ENCODE peak calls at places on chromosomes 13 and 19, in six cellular contexts. U, V, S, B, Q and D are unnamed samples.

GRCh38 chr13:113585828-113586355 is 1.3 kb downstream of the TFDP1 start:
- DNase-seq in U (no peak), V (no peak), S (no peak), B (no peak), Q (no peak), D (no peak)

GRCh38 chr19:558770-559439 is 13.5 kb upstream of the BSG start:
- DNase-seq in U (no peak), V (no peak), S (no peak), B (no peak), Q (no peak), D (no peak)

GRCh38 chr19:1855828-1856255 is 7.5 kb downstream of the KLF16 start:
- DNase-seq in U (no peak), V (no peak), S (no peak), B (no peak), Q (no peak), D (no peak)

GRCh38 chr19:6088677-6089063 is 21.6 kb downstream of the RFX2 start:
- DNase-seq in U (no peak), V (no peak), S (peak), B (no peak), Q (no peak), D (no peak)

GRCh38 chr19:7450243-7451223 is 38.3 kb downstream of the PEX11G start:
- DNase-seq in U (no peak), V (no peak), S (peak), B (no peak), Q (no peak), D (no peak)

GRCh38 chr13:76852991-76853390 is 33.2 kb downstream of the KCTD12 start:
- DNase-seq in U (no peak), V (no peak), S (peak), B (no peak), Q (no peak), D (no peak)

GRCh38 chr13:101399365-101399764 is 16.9 kb downstream of the NALCN start:
- DNase-seq in U (no peak), V (no peak), S (no peak), B (no peak), Q (no peak), D (no peak)

GRCh38 chr19:2728783-2729387 is 7.7 kb upstream of the DIRAS1 start:
- DNase-seq in U (no peak), V (peak), S (no peak), B (no peak), Q (no peak), D (no peak)

GRCh38 chr19:18269336-18269735 is 4.9 kb downstream of the IQCN start:
- DNase-seq in U (no peak), V (no peak), S (no peak), B (no peak), Q (no peak), D (no peak)

GRCh38 chr13:30429721-30430694 is 7.7 kb downstream of the UBE2L5 start:
- DNase-seq in U (no peak), V (no peak), S (peak), B (no peak), Q (no peak), D (no peak)

GRCh38 chr13:78022164-78022877 is 103.7 kb upstream of the EDNRB start:
- DNase-seq in U (peak), V (no peak), S (peak), B (no peak), Q (no peak), D (no peak)

GRCh38 chr19:5313307-5313706 is 27.3 kb downstream of the PTPRS start:
- DNase-seq in U (peak), V (peak), S (no peak), B (no peak), Q (no peak), D (no peak)

GRCh38 chr19:30093966-30094770 is 152.1 kb downstream of the URI1 start:
- DNase-seq in U (no peak), V (no peak), S (no peak), B (no peak), Q (no peak), D (no peak)

GRCh38 chr19:45567609-45568008 is 17.0 kb downstream of the OPA3 start:
- DNase-seq in U (no peak), V (no peak), S (no peak), B (no peak), Q (no peak), D (no peak)

GRCh38 chr19:45571457-45572220 is 13.0 kb downstream of the OPA3 start:
- DNase-seq in U (no peak), V (no peak), S (no peak), B (no peak), Q (no peak), D (no peak)

GRCh38 chr19:45568732-45569131 is 15.9 kb downstream of the OPA3 start:
- DNase-seq in U (no peak), V (no peak), S (peak), B (no peak), Q (no peak), D (no peak)

GRCh38 chr19:45574526-45574925 is 10.1 kb downstream of the OPA3 start:
- DNase-seq in U (no peak), V (no peak), S (no peak), B (no peak), Q (no peak), D (no peak)

GRCh38 chr19:45569619-45570421 is 14.8 kb downstream of the OPA3 start:
- DNase-seq in U (peak), V (peak), S (peak), B (peak), Q (peak), D (peak)
- TF ChIP-seq CTCF in U (peak), V (peak), S (peak), B (peak), Q (peak), D (peak)

DNA sequence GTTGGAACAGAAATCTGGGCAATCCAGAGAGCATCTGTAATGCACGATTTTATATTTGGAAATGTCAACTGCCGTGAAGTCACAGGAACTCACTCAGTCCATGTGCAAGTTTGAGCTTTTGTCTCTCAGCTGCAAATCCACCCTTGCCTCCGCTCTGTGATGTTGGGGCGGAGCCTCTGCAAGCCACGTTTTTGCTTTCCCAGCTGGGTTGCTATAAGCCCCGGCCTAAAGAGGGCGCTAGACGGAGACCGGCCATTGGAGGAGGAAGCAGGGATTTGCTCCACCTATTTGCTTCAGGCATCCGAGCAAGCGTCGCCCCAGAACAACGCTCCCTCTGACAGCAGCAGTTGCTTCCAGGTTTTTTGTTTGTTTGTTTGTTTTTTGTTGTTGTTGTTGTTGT is 56.2 kb downstream of the TRPM4 start:
- DNase-seq in U (no peak), V (no peak), S (no peak), B (no peak), Q (peak), D (no peak)
- TF ChIP-seq CTCF in U (no peak), V (peak), S (no peak), B (peak), Q (peak), D (no peak)

DNA sequence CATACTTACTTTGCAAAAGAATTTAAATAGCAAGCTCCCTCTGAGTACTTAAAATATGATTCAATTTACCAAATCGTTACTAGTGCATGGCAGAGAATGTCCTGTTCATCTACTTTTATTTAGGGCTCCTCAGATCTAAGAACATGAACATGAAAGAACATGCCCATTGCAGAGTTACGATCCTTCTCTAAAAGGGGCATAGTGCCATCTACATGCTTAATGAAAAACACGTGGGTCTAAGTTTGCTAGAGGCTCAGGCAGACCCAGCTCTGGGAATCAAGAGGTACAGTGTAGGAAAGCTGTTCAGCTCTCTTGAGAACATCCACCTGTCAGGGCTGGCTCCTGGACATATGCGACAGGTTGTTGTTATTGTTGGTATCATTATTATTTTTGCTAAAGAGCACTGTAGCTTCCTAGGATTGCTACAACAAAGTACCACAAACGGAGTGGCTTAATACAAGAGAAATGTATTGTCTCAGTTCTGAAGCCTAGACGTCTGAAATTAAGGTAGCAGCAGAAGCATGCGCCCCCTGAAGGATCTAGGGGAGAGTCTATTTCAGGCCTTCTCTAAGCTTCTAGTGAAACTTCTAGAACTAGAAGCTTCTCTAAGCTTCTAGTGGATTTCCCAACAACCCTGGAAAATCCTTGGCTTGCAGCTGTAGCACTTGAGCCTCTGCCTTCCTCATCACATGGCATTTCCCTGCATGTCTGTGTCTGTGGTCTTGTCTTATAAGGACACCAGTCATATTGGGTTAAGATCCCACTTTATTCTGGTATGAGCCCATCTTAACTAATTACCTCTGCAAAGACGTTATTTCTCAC is 133.9 kb downstream of the DCT start:
- DNase-seq in U (no peak), V (no peak), S (peak), B (no peak), Q (no peak), D (no peak)
- TF ChIP-seq CTCF in U (no peak), V (no peak), S (peak), B (no peak), Q (peak), D (peak)

GRCh38 chr13:73228546-73228945 is 169.7 kb downstream of the KLF5 start:
- DNase-seq in U (no peak), V (no peak), S (peak), B (no peak), Q (no peak), D (no peak)
- TF ChIP-seq CTCF in U (no peak), V (peak), S (peak), B (no peak), Q (peak), D (no peak)

GRCh38 chr13:85266771-85267170 is 532.4 kb downstream of the SLITRK6 start:
- DNase-seq in U (no peak), V (no peak), S (no peak), B (no peak), Q (peak), D (no peak)
- TF ChIP-seq CTCF in U (no peak), V (no peak), S (no peak), B (no peak), Q (peak), D (no peak)

GRCh38 chr19:33447336-33448158 is 74.0 kb downstream of the CEBPG start:
- DNase-seq in U (no peak), V (no peak), S (no peak), B (no peak), Q (no peak), D (no peak)
- TF ChIP-seq CTCF in U (no peak), V (no peak), S (no peak), B (no peak), Q (peak), D (no peak)

DNA sequence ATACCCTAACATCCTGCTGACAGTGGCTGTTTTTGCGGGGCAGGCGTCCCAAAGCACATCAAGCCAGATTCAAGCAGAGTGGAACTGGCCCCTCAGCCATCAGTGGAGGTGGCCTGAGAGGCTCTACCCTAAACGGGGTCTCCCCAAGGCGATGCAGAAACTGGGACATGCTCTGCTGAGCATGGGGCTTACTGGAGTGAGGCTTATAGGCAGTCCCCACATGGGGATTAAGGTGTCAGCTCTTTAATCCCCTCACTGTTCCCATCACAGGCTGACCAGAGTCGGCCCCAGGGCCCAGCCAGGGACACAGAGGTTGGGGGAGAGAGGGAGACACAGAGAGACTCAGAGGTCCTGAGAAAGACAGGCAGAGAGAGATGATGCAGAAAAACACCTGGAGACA is 17.0 kb downstream of the CYP2F1 start:
- DNase-seq in U (no peak), V (no peak), S (no peak), B (no peak), Q (no peak), D (no peak)
- TF ChIP-seq CTCF in U (no peak), V (no peak), S (no peak), B (no peak), Q (no peak), D (no peak)

GRCh38 chr19:34926685-34927375 is at the start of gene ZNF30:
- DNase-seq in U (peak), V (peak), S (peak), B (peak), Q (peak), D (peak)
- TF ChIP-seq CTCF in U (no peak), V (no peak), S (no peak), B (no peak), Q (no peak), D (no peak)

GRCh38 chr19:13011653-13012389 is 16.5 kb downstream of the NFIX start:
- DNase-seq in U (no peak), V (no peak), S (no peak), B (no peak), Q (peak), D (no peak)
- TF ChIP-seq CTCF in U (no peak), V (no peak), S (no peak), B (no peak), Q (no peak), D (no peak)